ENCODE peak calls at places on chromosome 1, in five cellular contexts. J is fibroblast of the conjunctiva, E is mammary epithelial cell, N is NCI-H446 treated with DMSO at 0.1 percent for 48 hours, I is HTR-8/SVneo. R is an unnamed sample.

GRCh38 chr1:111736548-111737215 is 2.5 kb downstream of the INKA2 start:
- DNase-seq in E (no peak), N (peak), I (no peak), J (no peak), R (no peak)

GRCh38 chr1:55980574-55980973 is 598.8 kb downstream of the PLPP3 start:
- DNase-seq in J (no peak), N (no peak), E (no peak), I (no peak), R (no peak)

GRCh38 chr1:26797627-26798026 is 9.9 kb downstream of the PIGV start:
- DNase-seq in E (no peak), I (no peak), N (no peak), J (no peak), R (no peak)

GRCh38 chr1:169899519-169900217 is 6.0 kb upstream of the SCYL3 start:
- DNase-seq in I (no peak), E (peak), J (no peak), N (no peak), R (no peak)

GRCh38 chr1:227898502-227899140 is 49.1 kb downstream of the WNT9A start:
- DNase-seq in I (no peak), J (no peak), E (no peak), N (no peak), R (no peak)

GRCh38 chr1:75062111-75062510 is 72.1 kb upstream of the LHX8 start:
- DNase-seq in I (no peak), E (no peak), J (no peak), N (no peak), R (no peak)

GRCh38 chr1:113804421-113805255 is 7.6 kb downstream of the RSBN1 start:
- DNase-seq in J (no peak), N (no peak), E (peak), I (peak), R (no peak)

GRCh38 chr1:51518033-51518729 is 885 bp downstream of the EPS15 start:
- DNase-seq in I (peak), J (peak), E (peak), N (peak), R (no peak)

GRCh38 chr1:206742702-206743383 is 27.7 kb upstream of the IL19 start:
- DNase-seq in I (no peak), N (no peak), E (no peak), J (no peak), R (no peak)

R was measured in activated CD4-positive, CD25-positive, alpha-beta regulatory T cell.